ENCODE peak calls at places on chromosomes 4 and X, in seven cellular contexts. H is T-cell, F is coronary artery, T is NCI-H510A, R is NCI-H1092 treated with DMSO at 0.1 percent for 48 hours, J is NCI-H460, O is ELF-1. S is an unnamed sample.

GRCh38 chrX:30892591-30892990 is 3.5 kb upstream of the TAB3 start:
- DNase-seq in H (no peak), F (no peak), T (peak), R (no peak), J (no peak), O (peak), S (no peak)

GRCh38 chr4:152862608-152863007 is 73.5 kb upstream of the FHDC1 start:
- DNase-seq in H (no peak), F (no peak), T (no peak), R (no peak), J (no peak), O (no peak), S (no peak)

GRCh38 chr4:8850074-8850829 is 21.4 kb downstream of the HMX1 start:
- DNase-seq in H (no peak), F (no peak), T (no peak), R (no peak), J (no peak), O (no peak), S (no peak)

GRCh38 chr4:39044947-39045734 is 12.9 kb upstream of the TMEM156 start:
- DNase-seq in H (no peak), F (no peak), T (no peak), R (no peak), J (no peak), O (peak), S (no peak)

GRCh38 chrX:13693341-13693871 is 4.5 kb downstream of the RAB9A start:
- DNase-seq in H (no peak), F (no peak), T (no peak), R (no peak), J (no peak), O (peak), S (no peak)

GRCh38 chr4:152385551-152385950 is 150.3 kb downstream of the FBXW7 start:
- DNase-seq in H (no peak), F (no peak), T (no peak), R (no peak), J (no peak), O (no peak), S (no peak)

GRCh38 chr4:123418486-123418931 is 21.9 kb downstream of the SPRY1 start:
- DNase-seq in H (no peak), F (no peak), T (peak), R (peak), J (no peak), O (peak), S (peak)

GRCh38 chr4:161823450-161823849 is 340.4 kb downstream of the FSTL5 start:
- DNase-seq in H (no peak), F (no peak), T (no peak), R (no peak), J (no peak), O (no peak), S (no peak)

GRCh38 chr4:155705664-155706063 is 39.0 kb downstream of the GUCY1A1 start:
- DNase-seq in H (no peak), F (no peak), T (no peak), R (no peak), J (no peak), O (peak), S (no peak)

GRCh38 chr4:159368320-159368719 is 265.4 kb downstream of the RAPGEF2 start:
- DNase-seq in H (no peak), F (no peak), T (no peak), R (no peak), J (no peak), O (no peak), S (no peak)

GRCh38 chrX:53223955-53224859 is 800 bp downstream of the KDM5C start:
- DNase-seq in H (no peak), F (no peak), T (no peak), R (peak), J (no peak), O (no peak), S (no peak)

GRCh38 chr4:147822128-147822527 is 90.2 kb downstream of the ARHGAP10 start:
- DNase-seq in H (no peak), F (peak), T (no peak), R (no peak), J (no peak), O (no peak), S (peak)

GRCh38 chr4:106898621-106899230 is 137.4 kb downstream of the DKK2 start:
- DNase-seq in H (no peak), F (no peak), T (no peak), R (no peak), J (peak), O (peak), S (no peak)

GRCh38 chr4:8287606-8288280 is 18.2 kb downstream of the HTRA3 start:
- DNase-seq in H (no peak), F (no peak), T (no peak), R (no peak), J (no peak), O (no peak), S (no peak)

GRCh38 chrX:110437686-110438085 is 79.0 kb downstream of the RTL9 start:
- DNase-seq in H (no peak), F (no peak), T (no peak), R (no peak), J (no peak), O (no peak), S (no peak)

GRCh38 chr4:8840006-8840793 is 31.4 kb downstream of the HMX1 start:
- DNase-seq in H (no peak), F (peak), T (no peak), R (no peak), J (no peak), O (peak), S (no peak)

GRCh38 chr4:108466936-108467902 is 153.2 kb upstream of the RPL34 start:
- DNase-seq in H (no peak), F (no peak), T (peak), R (no peak), J (no peak), O (peak), S (peak)

GRCh38 chr4:82739292-82740190 is 59.1 kb downstream of the SCD5 start:
- DNase-seq in H (peak), F (peak), T (no peak), R (no peak), J (peak), O (peak), S (no peak)

GRCh38 chr4:93444860-93445259 is 383.7 kb upstream of the ATOH1 start:
- DNase-seq in H (no peak), F (no peak), T (no peak), R (no peak), J (no peak), O (no peak), S (no peak)

GRCh38 chrX:154010330-154011087 is 9.2 kb downstream of the IRAK1 start:
- DNase-seq in H (no peak), F (no peak), T (no peak), R (no peak), J (peak), O (no peak), S (no peak)

GRCh38 chrX:16633754-16634153 is 16.2 kb upstream of the S100G start:
- DNase-seq in H (no peak), F (no peak), T (no peak), R (no peak), J (no peak), O (no peak), S (no peak)

GRCh38 chrX:53452812-53453211 is 18.6 kb upstream of the HSD17B10 start:
- DNase-seq in H (no peak), F (no peak), T (no peak), R (no peak), J (no peak), O (no peak), S (no peak)

GRCh38 chrX:136147966-136148365 is 633 bp downstream of the FHL1 start:
- DNase-seq in H (no peak), F (no peak), T (no peak), R (no peak), J (no peak), O (no peak), S (no peak)

GRCh38 chr4:94603170-94603747 is 151.5 kb downstream of the PDLIM5 start:
- DNase-seq in H (no peak), F (no peak), T (no peak), R (no peak), J (peak), O (no peak), S (no peak)

GRCh38 chr4:79673898-79674297 is 265.9 kb upstream of the GK2 start:
- DNase-seq in H (no peak), F (no peak), T (no peak), R (no peak), J (no peak), O (no peak), S (no peak)